ENCODE peak calls at places on chromosomes 1 and 21, in seven cellular contexts. V, E, J, F, T, L and H are unnamed samples.

GRCh38 chr1:99520121-99520520 is 125.8 kb upstream of the PALMD start:
- DNase-seq in V (no peak), E (no peak), J (no peak), F (no peak), T (no peak), L (no peak), H (no peak)

GRCh38 chr1:231272173-231272572 is 31.2 kb downstream of the GNPAT start:
- DNase-seq in V (no peak), E (no peak), J (no peak), F (no peak), T (no peak), L (no peak), H (no peak)

GRCh38 chr21:35328856-35329455 is 279.9 kb upstream of the RUNX1 start:
- DNase-seq in V (no peak), E (no peak), J (no peak), F (no peak), T (no peak), L (no peak), H (no peak)

GRCh38 chr1:94305704-94306103 is 68.3 kb upstream of the ARHGAP29 start:
- DNase-seq in V (no peak), E (peak; percentile 60), J (no peak), F (no peak), T (no peak), L (no peak), H (peak; percentile 75)

GRCh38 chr1:212351588-212352362 is 62.9 kb downstream of the PACC1 start:
- DNase-seq in V (no peak), E (no peak), J (no peak), F (no peak), T (no peak), L (no peak), H (no peak)

GRCh38 chr21:27561116-27561515 is 594.2 kb upstream of the ADAMTS5 start:
- DNase-seq in V (no peak), E (no peak), J (no peak), F (no peak), T (no peak), L (no peak), H (no peak)

GRCh38 chr1:163248064-163248463 is 45.3 kb upstream of the RGS5 start:
- DNase-seq in V (no peak), E (no peak), J (no peak), F (no peak), T (no peak), L (no peak), H (no peak)

GRCh38 chr1:201501812-201502510 is 5.0 kb downstream of the CSRP1 start:
- DNase-seq in V (no peak), E (no peak), J (no peak), F (no peak), T (no peak), L (no peak), H (no peak)

GRCh38 chr1:210198840-210199239 is 33.8 kb upstream of the SERTAD4 start:
- DNase-seq in V (no peak), E (no peak), J (no peak), F (no peak), T (no peak), L (no peak), H (no peak)

GRCh38 chr21:46425566-46425965 is 33.1 kb upstream of the DIP2A start:
- DNase-seq in V (no peak), E (no peak), J (no peak), F (no peak), T (no peak), L (peak; percentile 75), H (no peak)

GRCh38 chr1:208587110-208587509 is 342.9 kb upstream of the PLXNA2 start:
- DNase-seq in V (no peak), E (no peak), J (no peak), F (no peak), T (no peak), L (no peak), H (no peak)